ENCODE peak calls at places on chromosome 7, in five cellular contexts. B, P, A, Q and H are unnamed samples.
A peak's percentile ranks its signal among the peaks of the same experiment; 100 is the strongest.

GRCh38 chr7:30040938-30041337 is 12.7 kb downstream of the PLEKHA8 start:
- DNase-seq in B (peak; percentile 12), P (no peak), A (no peak), Q (no peak), H (no peak)

GRCh38 chr7:156818133-156818532 is 74.8 kb downstream of the LMBR1 start:
- DNase-seq in B (no peak), P (no peak), A (no peak), Q (no peak), H (no peak)

GRCh38 chr7:152158801-152159587 is 133.5 kb downstream of the GALNT11 start:
- DNase-seq in B (no peak), P (no peak), A (no peak), Q (no peak), H (no peak)

GRCh38 chr7:41238851-41239331 is 464.0 kb downstream of the INHBA start:
- DNase-seq in B (peak; percentile 55), P (no peak), A (no peak), Q (no peak), H (no peak)

GRCh38 chr7:155255660-155256059 is 42.0 kb upstream of the INSIG1 start:
- DNase-seq in B (peak; percentile 53), P (no peak), A (no peak), Q (no peak), H (no peak)

GRCh38 chr7:65307651-65308299 is 65.9 kb upstream of the ZNF92 start:
- DNase-seq in B (peak; percentile 50), P (peak; percentile 73), A (peak; percentile 46), Q (peak; percentile 75), H (no peak)

GRCh38 chr7:157780721-157781120 is 443.9 kb downstream of the DNAJB6 start:
- DNase-seq in B (no peak), P (no peak), A (no peak), Q (no peak), H (peak; percentile 28)

GRCh38 chr7:96410440-96410839 is 88.5 kb upstream of the SLC25A13 start:
- DNase-seq in B (no peak), P (no peak), A (no peak), Q (no peak), H (no peak)

GRCh38 chr7:35970458-35970857 is 169.6 kb downstream of the SEPTIN7 start:
- DNase-seq in B (no peak), P (no peak), A (no peak), Q (no peak), H (no peak)

GRCh38 chr7:33195264-33195663 is 65.9 kb downstream of the BBS9 start:
- DNase-seq in B (peak; percentile 92), P (peak; percentile 60), A (no peak), Q (no peak), H (no peak)

GRCh38 chr7:108310351-108310750 is 145.9 kb downstream of the NRCAM start:
- DNase-seq in B (peak; percentile 43), P (peak; percentile 57), A (no peak), Q (no peak), H (no peak)

GRCh38 chr7:100400656-100401055 is 27.4 kb downstream of the PILRA start:
- DNase-seq in B (no peak), P (no peak), A (no peak), Q (peak; percentile 76), H (no peak)

DNA sequence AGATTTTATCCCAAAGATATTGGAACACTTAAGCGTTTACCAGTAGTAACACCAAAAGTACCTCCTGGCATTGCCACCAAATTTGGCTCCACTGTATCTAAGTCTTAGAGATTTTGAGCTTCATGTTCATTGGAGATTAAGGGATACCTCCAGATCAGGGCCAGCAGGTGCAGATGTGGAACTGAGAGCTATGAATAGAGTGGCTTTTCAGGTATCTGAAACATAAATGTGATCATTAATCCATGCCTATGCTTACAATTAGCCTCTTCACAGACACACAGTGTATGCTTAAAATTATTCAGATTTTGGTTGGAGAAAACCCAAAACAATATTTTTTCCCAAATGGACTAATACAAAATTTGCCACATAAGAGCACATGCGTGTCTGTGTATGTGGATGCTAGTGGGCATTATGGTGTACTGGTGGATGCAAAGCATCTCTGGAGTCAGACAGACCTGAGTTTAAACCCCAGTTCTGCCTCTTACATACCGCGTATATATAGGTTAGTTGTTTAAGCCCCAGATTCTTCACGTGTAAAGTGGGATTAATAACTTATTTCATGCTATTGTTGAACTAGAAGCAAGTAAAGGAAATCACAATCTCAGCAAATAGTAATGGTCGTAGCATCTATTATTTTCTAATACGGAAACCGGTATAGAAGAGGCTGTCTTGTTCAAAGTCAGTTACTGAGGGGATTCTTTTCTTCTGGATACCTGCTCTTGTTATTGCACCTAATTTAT is 6.8 kb upstream of the LRRC4 start:
- DNase-seq in B (no peak), P (no peak), A (no peak), Q (no peak), H (no peak)
- H3K27ac ChIP-seq in B (no peak overlapping the region), P (no peak overlapping the region), A (no peak overlapping the region), Q (no peak overlapping the region), H (no peak overlapping the region)

GRCh38 chr7:27125986-27126394 is 4.6 kb downstream of the HOXA4 start:
- DNase-seq in B (no peak), P (no peak), A (no peak), Q (no peak), H (no peak)

GRCh38 chr7:27128776-27129728 is 1.5 kb downstream of the HOXA4 start:
- DNase-seq in B (no peak), P (no peak), A (no peak), Q (no peak), H (no peak)

GRCh38 chr7:27129729-27130539 is 623 bp downstream of the HOXA4 start:
- DNase-seq in B (peak; percentile 74), P (no peak), A (peak; percentile 14), Q (no peak), H (no peak)

GRCh38 chr7:27126596-27127327 is 3.8 kb downstream of the HOXA4 start:
- DNase-seq in B (no peak), P (no peak), A (no peak), Q (no peak), H (no peak)

DNA sequence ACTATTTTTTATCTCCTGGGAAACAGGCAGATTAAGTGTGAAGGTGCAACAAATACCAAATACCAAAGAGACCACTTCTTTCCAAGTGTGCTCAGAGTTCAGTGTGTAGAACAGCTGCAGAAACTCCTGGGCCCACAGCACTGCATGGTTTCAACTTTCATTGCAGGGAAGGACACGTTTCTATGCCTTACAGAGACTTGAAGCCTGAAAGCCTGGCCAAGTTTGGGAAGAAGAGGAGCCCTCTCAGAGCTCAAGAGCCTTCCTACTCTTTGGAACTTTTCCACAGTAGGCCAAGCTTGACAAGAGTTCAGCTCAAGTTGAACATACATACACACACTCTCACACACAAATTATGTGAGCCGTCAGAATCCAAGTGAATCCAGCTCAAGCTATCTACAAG is 2.5 kb downstream of the HOXA4 start:
- DNase-seq in B (no peak), P (peak; percentile 86), A (no peak), Q (no peak), H (no peak)
- H3K27me3 ChIP-seq in B (no peaks in the 10 kb centered on the region), P (no peaks in the 10 kb centered on the region), A (no peaks in the 10 kb centered on the region), Q (peaks cover 95% of the 10 kb centered on the region), H (no peaks in the 10 kb centered on the region)

GRCh38 chr7:2380461-2380860 is 22.9 kb upstream of the CHST12 start:
- DNase-seq in B (no peak), P (no peak), A (no peak), Q (no peak), H (no peak)

GRCh38 chr7:2381227-2381626 is 22.2 kb upstream of the CHST12 start:
- DNase-seq in B (no peak), P (no peak), A (no peak), Q (no peak), H (no peak)

GRCh38 chr7:2384354-2385243 is 18.8 kb upstream of the CHST12 start:
- DNase-seq in B (no peak), P (no peak), A (no peak), Q (no peak), H (no peak)

GRCh38 chr7:2381881-2382509 is 21.4 kb upstream of the CHST12 start:
- DNase-seq in B (no peak), P (no peak), A (no peak), Q (no peak), H (no peak)

DNA sequence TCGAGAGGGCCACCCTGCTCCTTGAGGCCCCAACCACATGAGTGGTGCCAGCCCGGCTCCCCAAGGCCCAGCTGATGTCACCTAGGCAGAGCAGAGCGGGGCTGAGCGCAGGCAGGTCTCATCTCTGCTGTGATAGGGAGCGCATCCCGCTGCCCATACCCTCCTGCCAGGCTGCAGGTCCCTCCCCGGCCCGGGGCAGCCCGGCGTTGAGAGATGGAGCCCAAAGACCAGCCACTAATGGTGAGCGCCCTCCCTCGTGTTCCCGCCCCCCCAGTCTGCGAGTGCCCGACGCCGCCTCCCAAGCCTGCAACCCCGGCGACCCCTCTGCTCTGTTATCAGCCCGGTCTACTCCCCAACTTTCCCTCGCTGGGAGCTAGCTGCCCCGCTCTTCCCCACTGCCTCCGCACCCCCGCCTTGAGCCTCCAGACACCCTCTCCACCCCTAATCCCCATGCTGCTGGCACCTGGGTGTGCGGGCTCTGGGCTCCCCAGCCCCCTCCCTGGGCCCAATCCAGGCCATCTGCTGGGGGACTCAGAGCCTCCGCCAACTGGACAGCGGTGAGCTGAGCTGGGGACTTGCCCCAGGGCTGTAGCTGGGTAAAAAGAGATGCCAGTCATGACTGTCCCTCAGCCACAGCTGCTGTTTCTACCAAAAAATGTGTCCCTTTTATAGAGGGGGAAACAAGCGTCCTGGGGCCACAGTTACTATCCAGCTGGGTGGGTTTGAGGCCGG is 19.7 kb upstream of the CHST12 start:
- DNase-seq in B (no peak), P (no peak), A (no peak), Q (no peak), H (no peak)
- H3K4me1 ChIP-seq in B (no peaks in the 10 kb centered on the region), P (no peaks in the 10 kb centered on the region), A (no peaks in the 10 kb centered on the region), Q (no peaks in the 10 kb centered on the region), H (no peaks in the 10 kb centered on the region)

GRCh38 chr7:31982962-31983361 is 87.2 kb downstream of the PDE1C start:
- DNase-seq in B (no peak), P (no peak), A (no peak), Q (no peak), H (no peak)
- H3K27ac ChIP-seq in B (no peak overlapping the region), P (no peak overlapping the region), A (no peak overlapping the region), Q (no peak overlapping the region), H (no peak overlapping the region)

GRCh38 chr7:128164955-128165670 is 76.0 kb upstream of the LEP start:
- DNase-seq in B (no peak), P (no peak), A (no peak), Q (peak; percentile 13), H (no peak)
- H3K27me3 ChIP-seq in B (peaks cover 12% of the 10 kb centered on the region), P (peaks cover 49% of the 10 kb centered on the region), A (no peaks in the 10 kb centered on the region), Q (peaks cover 35% of the 10 kb centered on the region), H (no peaks in the 10 kb centered on the region)

GRCh38 chr7:6259257-6259656 is 13.2 kb downstream of the CYTH3 start:
- DNase-seq in B (peak; percentile 43), P (no peak), A (no peak), Q (no peak), H (no peak)

GRCh38 chr7:6254891-6255290 is 17.5 kb downstream of the CYTH3 start:
- DNase-seq in B (peak; percentile 40), P (no peak), A (no peak), Q (no peak), H (no peak)

GRCh38 chr7:6256709-6257535 is 15.5 kb downstream of the CYTH3 start:
- DNase-seq in B (peak; percentile 92), P (peak; percentile 47), A (no peak), Q (no peak), H (peak; percentile 91)

GRCh38 chr7:6258440-6259182 is 13.8 kb downstream of the CYTH3 start:
- DNase-seq in B (peak; percentile 91), P (peak; percentile 88), A (no peak), Q (no peak), H (no peak)

DNA sequence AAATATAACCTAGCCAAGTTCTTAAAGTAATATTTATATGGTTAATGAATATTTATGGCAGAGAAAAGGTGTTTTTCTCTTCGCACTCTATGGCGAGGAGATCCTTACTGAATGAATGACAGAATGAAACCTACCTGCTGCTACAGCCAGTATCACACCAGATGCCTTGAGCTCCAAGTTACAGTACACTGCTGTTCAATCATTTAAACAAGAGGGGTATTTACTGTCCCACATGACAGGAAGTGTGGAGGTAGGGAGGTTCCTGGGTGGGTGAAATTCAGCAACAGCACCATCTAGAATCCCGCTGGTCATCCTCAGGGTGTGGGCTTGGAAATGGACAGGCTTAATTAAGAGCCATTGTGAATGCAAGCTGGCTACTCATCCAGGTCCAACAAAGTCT is 14.8 kb downstream of the CYTH3 start:
- DNase-seq in B (no peak), P (no peak), A (no peak), Q (no peak), H (no peak)
- H3K4me1 ChIP-seq in B (peaks cover 96% of the 10 kb centered on the region), P (peaks cover 45% of the 10 kb centered on the region), A (peaks cover 22% of the 10 kb centered on the region), Q (no peaks in the 10 kb centered on the region), H (peaks cover 29% of the 10 kb centered on the region)